ENCODE peak calls at places on chromosomes 16 and 17, in eight cellular contexts. N, K, X, G, P, I, T and M are unnamed samples.

GRCh38 chr17:17171991-17172939 is 33.9 kb downstream of the PLD6 start:
- DNase-seq in N (peak; percentile 33), K (peak; percentile 28), X (peak; percentile 81), G (no peak), P (peak; percentile 34), I (no peak), T (no peak), M (peak; percentile 37)

GRCh38 chr17:59802160-59802559 is 90.6 kb downstream of the TUBD1 start:
- DNase-seq in N (no peak), K (no peak), X (no peak), G (no peak), P (no peak), I (no peak), T (no peak), M (no peak)

GRCh38 chr17:15157051-15157450 is 108.1 kb downstream of the PMP22 start:
- DNase-seq in N (no peak), K (no peak), X (no peak), G (no peak), P (no peak), I (peak; percentile 14), T (no peak), M (no peak)

GRCh38 chr16:51550785-51551184 is 399.7 kb upstream of the SALL1 start:
- DNase-seq in N (peak; percentile 51), K (no peak), X (no peak), G (no peak), P (no peak), I (no peak), T (no peak), M (no peak)

GRCh38 chr16:75248536-75249380 is 2.7 kb downstream of the BCAR1 start:
- DNase-seq in N (no peak), K (no peak), X (peak; percentile 63), G (no peak), P (peak; percentile 95), I (no peak), T (no peak), M (no peak)

GRCh38 chr16:30956601-30957455 is 726 bp upstream of the SETD1A start:
- DNase-seq in N (peak; percentile 63), K (peak; percentile 92), X (peak; percentile 92), G (no peak), P (peak; percentile 99), I (peak; percentile 79), T (peak; percentile 78), M (peak; percentile 97)

GRCh38 chr16:535446-536405 is 8.2 kb downstream of the CAPN15 start:
- DNase-seq in N (no peak), K (no peak), X (no peak), G (no peak), P (peak; percentile 100), I (peak; percentile 69), T (no peak), M (peak; percentile 42)

GRCh38 chr17:81514485-81514734 is 1.8 kb upstream of the ACTG1 start:
- DNase-seq in N (no peak), K (no peak), X (no peak), G (no peak), P (peak; percentile 92), I (no peak), T (no peak), M (no peak)

GRCh38 chr16:35196313-35196712 is 1736.9 kb downstream of the TP53TG3F start:
- DNase-seq in N (no peak), K (no peak), X (no peak), G (no peak), P (no peak), I (no peak), T (no peak), M (peak; percentile 35)

GRCh38 chr17:17416007-17416399 is 60.8 kb upstream of the MED9 start:
- DNase-seq in N (peak; percentile 49), K (peak; percentile 84), X (no peak), G (peak; percentile 18), P (no peak), I (peak; percentile 63), T (no peak), M (peak; percentile 42)

GRCh38 chr17:55289978-55290377 is 25.2 kb downstream of the HLF start:
- DNase-seq in N (no peak), K (no peak), X (no peak), G (no peak), P (no peak), I (no peak), T (no peak), M (no peak)

GRCh38 chr17:51540151-51540550 is 279.8 kb downstream of the UTP18 start:
- DNase-seq in N (no peak), K (peak; percentile 57), X (no peak), G (no peak), P (no peak), I (no peak), T (no peak), M (no peak)

GRCh38 chr16:454397-454940 is 29.0 kb downstream of the RAB11FIP3 start:
- DNase-seq in N (no peak), K (no peak), X (no peak), G (no peak), P (no peak), I (no peak), T (no peak), M (no peak)

GRCh38 chr17:69524854-69525253 is 110.4 kb downstream of the MAP2K6 start:
- DNase-seq in N (no peak), K (no peak), X (no peak), G (no peak), P (no peak), I (no peak), T (no peak), M (no peak)

GRCh38 chr16:74448990-74449389 is 27.7 kb upstream of the CLEC18B start:
- DNase-seq in N (no peak), K (no peak), X (peak; percentile 66), G (peak; percentile 89), P (peak; percentile 94), I (peak; percentile 83), T (no peak), M (no peak)

GRCh38 chr16:12303649-12304048 is 327.1 kb downstream of the SNX29 start:
- DNase-seq in N (no peak), K (no peak), X (no peak), G (no peak), P (no peak), I (no peak), T (no peak), M (no peak)

GRCh38 chr17:32502710-32503109 is 15.9 kb downstream of the CDK5R1 start:
- DNase-seq in N (no peak), K (no peak), X (no peak), G (no peak), P (no peak), I (no peak), T (no peak), M (no peak)

GRCh38 chr16:72829846-72830620 is 217.9 kb downstream of the ZFHX3 start:
- DNase-seq in N (no peak), K (no peak), X (no peak), G (no peak), P (no peak), I (no peak), T (no peak), M (no peak)

GRCh38 chr17:36203335-36203734 is 6.8 kb upstream of the CCL3L1 start:
- DNase-seq in N (no peak), K (no peak), X (no peak), G (no peak), P (no peak), I (no peak), T (no peak), M (no peak)

GRCh38 chr16:1825864-1826690 is 548 bp downstream of the HAGH start:
- DNase-seq in N (peak; percentile 46), K (peak; percentile 82), X (peak; percentile 63), G (no peak), P (no peak), I (no peak), T (peak; percentile 22), M (peak; percentile 53)

DNA sequence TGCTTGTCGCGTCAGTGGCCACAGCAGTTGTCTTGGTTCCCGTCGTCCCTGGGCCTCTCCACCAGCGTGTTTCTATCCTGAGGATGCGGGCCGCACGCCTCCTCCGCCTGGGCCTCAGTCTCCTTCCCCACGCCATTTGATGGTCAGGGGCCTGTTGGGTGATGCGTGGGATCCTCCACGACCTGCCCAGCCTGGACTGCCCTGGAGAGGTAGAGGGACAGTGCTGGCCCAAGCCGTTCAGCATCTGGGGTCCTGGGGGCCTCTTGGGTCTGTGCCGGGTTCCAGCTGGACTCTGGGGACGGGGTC is 20.3 kb downstream of the GSE1 start:
- DNase-seq in N (no peak), K (no peak), X (no peak), G (no peak), P (no peak), I (no peak), T (no peak), M (peak; percentile 71)
- H3K36me3 ChIP-seq in N (peaks cover 51% of the 10 kb centered on the region), K (no peaks in the 10 kb centered on the region), X (peaks cover 3% of the 10 kb centered on the region), G (peaks cover 5% of the 10 kb centered on the region), P (peaks cover 3% of the 10 kb centered on the region), I (no peaks in the 10 kb centered on the region), T (peaks cover 5% of the 10 kb centered on the region), M (peaks cover 35% of the 10 kb centered on the region)

DNA sequence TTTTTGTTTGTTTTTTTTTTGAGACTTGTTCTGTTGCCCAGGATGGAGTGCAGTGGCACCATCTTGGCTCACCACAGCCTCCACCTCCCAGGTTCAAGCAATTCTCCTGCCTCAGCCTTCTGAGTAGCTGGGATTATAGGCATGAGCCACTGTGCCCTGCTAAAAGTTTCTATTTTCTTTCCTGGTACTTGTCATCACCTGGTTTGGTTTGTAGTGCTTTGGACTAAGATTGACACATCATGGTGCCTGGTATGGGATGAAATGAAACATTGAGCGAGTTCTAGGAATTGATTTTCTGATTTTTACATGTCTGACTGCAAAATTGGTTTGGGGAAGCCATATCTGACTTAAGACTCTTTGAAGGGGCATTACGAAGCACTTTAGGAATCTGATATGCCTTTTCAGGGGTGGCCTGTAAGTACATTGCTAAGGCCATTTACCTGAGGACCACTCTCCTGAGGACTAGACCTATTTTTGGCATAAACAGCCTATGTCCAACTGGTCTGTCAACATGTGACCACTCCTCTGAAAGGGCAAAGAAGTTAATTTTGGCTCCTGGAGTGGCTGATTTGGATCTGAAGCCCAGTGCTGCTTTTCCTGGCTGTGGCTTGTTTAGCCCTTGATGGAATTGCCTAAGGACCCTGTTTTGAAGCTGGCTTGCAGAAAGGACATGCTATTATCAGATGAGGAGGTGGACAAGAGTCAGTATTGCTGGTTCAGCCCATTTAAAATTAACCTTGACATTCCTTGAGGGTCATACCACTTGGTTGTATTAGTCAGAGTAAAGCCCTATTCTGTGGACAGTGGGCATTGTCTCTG is 18.4 kb upstream of the TBKBP1 start:
- DNase-seq in N (no peak), K (no peak), X (no peak), G (no peak), P (no peak), I (no peak), T (no peak), M (no peak)
- H3K36me3 ChIP-seq in N (peaks cover 99% of the 10 kb centered on the region), K (peaks cover 99% of the 10 kb centered on the region), X (peaks cover 100% of the 10 kb centered on the region), G (peaks cover 34% of the 10 kb centered on the region), P (peaks cover 99% of the 10 kb centered on the region), I (peaks cover 95% of the 10 kb centered on the region), T (peaks cover 98% of the 10 kb centered on the region), M (peaks cover 97% of the 10 kb centered on the region)

GRCh38 chr16:22264786-22265185 is 32.4 kb upstream of the POLR3E start:
- DNase-seq in N (no peak), K (peak; percentile 13), X (no peak), G (no peak), P (peak; percentile 43), I (no peak), T (no peak), M (no peak)
- H3K36me3 ChIP-seq in N (peaks cover 46% of the 10 kb centered on the region), K (peaks cover 19% of the 10 kb centered on the region), X (peaks cover 98% of the 10 kb centered on the region), G (peaks cover 13% of the 10 kb centered on the region), P (peaks cover 31% of the 10 kb centered on the region), I (peaks cover 38% of the 10 kb centered on the region), T (peaks cover 15% of the 10 kb centered on the region), M (peaks cover 99% of the 10 kb centered on the region)

DNA sequence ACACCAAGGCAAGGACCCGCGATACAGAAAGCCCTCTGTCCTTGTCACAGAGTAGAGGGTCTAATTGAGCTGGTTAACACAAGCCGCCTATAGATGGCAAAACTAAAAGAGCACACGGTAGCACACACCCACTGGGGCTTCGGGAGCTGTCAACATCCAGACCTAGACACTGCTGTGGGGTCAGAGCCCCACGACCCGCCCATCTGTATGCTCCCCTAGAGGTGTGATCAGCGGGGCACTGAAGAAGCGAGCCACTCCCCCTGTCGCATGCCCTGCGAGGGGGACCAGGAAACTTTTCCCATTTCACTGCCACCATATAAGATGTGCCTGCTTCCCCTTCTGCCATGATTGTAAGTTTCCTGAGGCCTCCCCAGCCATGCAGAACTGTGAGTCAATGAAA is 1255.8 kb upstream of the CDH8 start:
- DNase-seq in N (no peak), K (no peak), X (no peak), G (no peak), P (no peak), I (no peak), T (no peak), M (no peak)
- H3K36me3 ChIP-seq in N (no peaks in the 10 kb centered on the region), K (no peaks in the 10 kb centered on the region), X (no peaks in the 10 kb centered on the region), G (no peaks in the 10 kb centered on the region), P (no peaks in the 10 kb centered on the region), I (no peaks in the 10 kb centered on the region), T (no peaks in the 10 kb centered on the region), M (no peaks in the 10 kb centered on the region)